ENCODE peak calls at places on chromosomes 7 and 10, in seven cellular contexts. E, G, O, N, K, R and J are unnamed samples.

GRCh38 chr10:127834221-127834620 is 58.5 kb downstream of the CLRN3 start:
- DNase-seq in G (no peak), O (no peak), E (no peak), N (no peak), K (no peak), R (no peak), J (no peak)

GRCh38 chr7:19352271-19352670 is 207.1 kb upstream of the FERD3L start:
- DNase-seq in R (no peak), O (no peak), N (no peak), K (no peak), E (no peak), G (peak), J (no peak)

GRCh38 chr10:101986277-101986971 is 69.5 kb downstream of the ARMH3 start:
- DNase-seq in O (no peak), G (no peak), N (no peak), R (no peak), E (peak), K (no peak), J (no peak)

GRCh38 chr10:72688208-72688651 is 3.7 kb upstream of the MCU start:
- DNase-seq in O (no peak), N (no peak), E (no peak), G (peak), R (no peak), K (no peak), J (no peak)

GRCh38 chr7:75921479-75921878 is 6.5 kb downstream of the POR start:
- DNase-seq in G (no peak), K (no peak), O (no peak), R (no peak), N (no peak), E (no peak), J (no peak)

GRCh38 chr7:83655951-83656556 is 7.1 kb upstream of the SEMA3E start:
- DNase-seq in K (peak), R (no peak), N (no peak), G (peak), E (no peak), O (peak), J (peak)

GRCh38 chr7:149500910-149501309 is 3.3 kb upstream of the ZNF746 start:
- DNase-seq in E (no peak), N (no peak), R (no peak), K (no peak), O (no peak), G (no peak), J (no peak)

GRCh38 chr10:53918755-53919154 is 882.3 kb downstream of the PCDH15 start:
- DNase-seq in R (no peak), G (no peak), K (no peak), O (no peak), N (no peak), E (no peak), J (no peak)

GRCh38 chr10:36023939-36024338 is 381.8 kb upstream of the FZD8 start:
- DNase-seq in N (no peak), E (no peak), R (no peak), G (peak), K (no peak), O (no peak), J (peak)

GRCh38 chr7:99762680-99763327 is 21.2 kb downstream of the CYP3A4 start:
- DNase-seq in G (peak), N (peak), K (no peak), O (no peak), E (no peak), R (no peak), J (no peak)

GRCh38 chr7:79008786-79009185 is 444.7 kb downstream of the MAGI2 start:
- DNase-seq in E (no peak), O (no peak), N (no peak), K (no peak), R (no peak), G (no peak), J (no peak)

GRCh38 chr7:84237533-84238173 is 43.1 kb upstream of the SEMA3A start:
- DNase-seq in O (no peak), G (peak), K (no peak), R (no peak), E (no peak), N (no peak), J (no peak)

GRCh38 chr10:106053031-106053430 is 1111.5 kb downstream of the SORCS1 start:
- DNase-seq in G (no peak), K (no peak), N (no peak), R (no peak), E (no peak), O (no peak), J (no peak)

GRCh38 chr10:58734116-58734515 is 221.4 kb downstream of the BICC1 start:
- DNase-seq in G (peak), R (no peak), N (no peak), K (no peak), O (no peak), E (no peak), J (no peak)

GRCh38 chr10:85043207-85043606 is 714.8 kb downstream of the CCSER2 start:
- DNase-seq in E (no peak), K (no peak), O (no peak), N (no peak), R (no peak), G (no peak), J (no peak)

GRCh38 chr10:98344589-98345038 is 70.4 kb downstream of the PYROXD2 start:
- DNase-seq in E (no peak), R (no peak), N (peak), O (no peak), G (peak), K (peak), J (no peak)

GRCh38 chr7:46583606-46584005 is 662.5 kb upstream of the IGFBP3 start:
- DNase-seq in O (no peak), E (no peak), R (no peak), N (no peak), G (peak), K (no peak), J (no peak)

GRCh38 chr7:137953692-137954470 is 48.0 kb downstream of the CREB3L2 start:
- DNase-seq in R (no peak), K (no peak), N (no peak), G (peak), O (no peak), E (no peak), J (no peak)

GRCh38 chr10:28910960-28911359 is 233.6 kb downstream of the BAMBI start:
- DNase-seq in E (no peak), K (no peak), G (no peak), O (no peak), N (no peak), R (no peak), J (no peak)

GRCh38 chr10:4623757-4624420 is 202.1 kb upstream of the AKR1E2 start:
- DNase-seq in R (no peak), K (no peak), G (peak), E (no peak), O (no peak), N (no peak), J (no peak)

GRCh38 chr10:81820418-81820817 is 54.6 kb upstream of the NRG3 start:
- DNase-seq in R (no peak), G (peak), K (no peak), N (no peak), E (no peak), O (no peak), J (peak)

GRCh38 chr7:27148031-27148775 is 629 bp upstream of the HOXA6 start:
- DNase-seq in R (no peak), K (no peak), G (no peak), O (no peak), E (no peak), N (peak), J (no peak)